ENCODE peak calls at places on chromosomes 2 and 18, in six cellular contexts. L, G, H, Y, J and A are unnamed samples.

GRCh38 chr18:9612215-9612830 is 2.0 kb downstream of the PPP4R1 start:
- DNase-seq in G (peak), L (peak), J (no peak), H (no peak), Y (peak), A (no peak)

GRCh38 chr2:96391828-96392200 is 56.2 kb downstream of the NCAPH start:
- DNase-seq in H (no peak), Y (no peak), G (no peak), L (no peak), J (no peak), A (no peak)

GRCh38 chr2:85911836-85912692 is 23.3 kb upstream of the ST3GAL5 start:
- DNase-seq in H (no peak), L (no peak), J (no peak), G (no peak), Y (peak), A (no peak)

GRCh38 chr18:41906528-41907256 is 48.3 kb upstream of the PIK3C3 start:
- DNase-seq in G (no peak), L (peak), H (peak), Y (peak), J (no peak), A (no peak)

GRCh38 chr2:202056611-202057010 is 16.4 kb upstream of the KIAA2012 start:
- DNase-seq in L (no peak), H (no peak), G (no peak), J (no peak), Y (no peak), A (no peak)

GRCh38 chr18:62566199-62566598 is 43.4 kb downstream of the ZCCHC2 start:
- DNase-seq in Y (peak), G (no peak), H (no peak), J (no peak), L (peak), A (peak)

GRCh38 chr2:2698182-2699116 is 367.4 kb upstream of the MYT1L start:
- DNase-seq in H (no peak), Y (no peak), G (no peak), J (no peak), L (no peak), A (no peak)

GRCh38 chr2:44371445-44371844 is 9.7 kb downstream of the CAMKMT start:
- DNase-seq in Y (no peak), H (no peak), J (no peak), L (no peak), G (no peak), A (no peak)

GRCh38 chr18:46712406-46712805 is 44.4 kb downstream of the ST8SIA5 start:
- DNase-seq in J (no peak), H (no peak), G (no peak), Y (no peak), L (no peak), A (no peak)

GRCh38 chr2:46779447-46779941 is 136.1 kb downstream of the MCFD2 start:
- DNase-seq in G (no peak), Y (no peak), L (no peak), J (no peak), H (no peak), A (no peak)

GRCh38 chr2:45786831-45787357 is 135.4 kb downstream of the PRKCE start:
- DNase-seq in H (no peak), G (no peak), Y (peak), L (no peak), J (no peak), A (no peak)

GRCh38 chr18:74902170-74902465 is 304.4 kb downstream of the ZNF407 start:
- DNase-seq in J (no peak), L (no peak), G (no peak), Y (no peak), H (no peak), A (no peak)

GRCh38 chr2:209473930-209474419 is 50.1 kb downstream of the MAP2 start:
- DNase-seq in G (no peak), Y (peak), L (peak), H (no peak), J (no peak), A (no peak)

GRCh38 chr2:85905187-85905666 is 16.4 kb upstream of the ST3GAL5 start:
- DNase-seq in J (no peak), G (no peak), L (no peak), H (no peak), Y (peak), A (no peak)

GRCh38 chr2:235055891-235056516 is 104.2 kb downstream of the SH3BP4 start:
- DNase-seq in Y (no peak), G (no peak), J (no peak), H (no peak), L (peak), A (no peak)

GRCh38 chr2:46645681-46646162 is 166.4 kb downstream of the TMEM247 start:
- DNase-seq in Y (peak), L (peak), J (no peak), H (no peak), G (no peak), A (peak)

GRCh38 chr2:49861821-49862220 is 707.5 kb upstream of the FSHR start:
- DNase-seq in J (no peak), Y (no peak), H (no peak), G (no peak), L (no peak), A (no peak)

GRCh38 chr18:31721596-31721995 is 37.2 kb upstream of the B4GALT6 start:
- DNase-seq in J (no peak), G (no peak), Y (no peak), L (no peak), H (no peak), A (no peak)

GRCh38 chr2:145221511-145221910 is 701.6 kb upstream of the ZEB2 start:
- DNase-seq in Y (no peak), L (no peak), J (no peak), H (no peak), G (no peak), A (no peak)

GRCh38 chr2:58769494-58770239 is 528.5 kb upstream of the FANCL start:
- DNase-seq in H (no peak), L (no peak), Y (no peak), G (no peak), J (no peak), A (no peak)

GRCh38 chr2:169620509-169620908 is 36.4 kb downstream of the PPIG start:
- DNase-seq in H (no peak), G (no peak), L (no peak), J (no peak), Y (no peak), A (no peak)